ENCODE peak calls at places on chromosomes 13 and 19, in five cellular contexts. V is breast epithelium, Q is heart left ventricle, M is tibial nerve, W is body of pancreas. Z is an unnamed sample. For H3K4me1, the result is how much of the 10 kb centered on the place peaks cover.

GRCh38 chr19:29640231-29640630 is 25.0 kb upstream of the PLEKHF1 start:
- DNase-seq in V (no peak), Q (no peak), M (no peak), W (no peak), Z (no peak)

GRCh38 chr19:1884291-1884718 is 991 bp downstream of the ABHD17A start:
- DNase-seq in V (no peak), Q (no peak), M (no peak), W (no peak), Z (no peak)

GRCh38 chr19:2164020-2164988 is 571 bp downstream of the DOT1L start:
- DNase-seq in V (peak), Q (no peak), M (no peak), W (no peak), Z (no peak)

GRCh38 chr13:108919036-108919907 is 289.9 kb downstream of the MYO16 start:
- DNase-seq in V (no peak), Q (no peak), M (no peak), W (no peak), Z (no peak)

GRCh38 chr19:47637550-47637949 is 28.6 kb downstream of the BICRA start:
- DNase-seq in V (no peak), Q (no peak), M (no peak), W (no peak), Z (no peak)

GRCh38 chr19:16143399-16144215 is at the start of gene HSH2D:
- DNase-seq in V (peak), Q (peak), M (no peak), W (peak), Z (peak)

GRCh38 chr13:21420706-21421105 is 38.4 kb downstream of the ZDHHC20 start:
- DNase-seq in V (no peak), Q (no peak), M (no peak), W (no peak), Z (no peak)

GRCh38 chr19:49968279-49968922 is 7.4 kb upstream of the SIGLEC11 start:
- DNase-seq in V (no peak), Q (no peak), M (no peak), W (no peak), Z (peak)

GRCh38 chr19:7442423-7442822 is 46.4 kb downstream of the PEX11G start:
- DNase-seq in V (no peak), Q (peak), M (no peak), W (no peak), Z (no peak)

GRCh38 chr19:30178721-30179402 is 193.3 kb upstream of the ZNF536 start:
- DNase-seq in V (no peak), Q (no peak), M (no peak), W (no peak), Z (no peak)

GRCh38 chr13:33032037-33032625 is 15.9 kb downstream of the KL start:
- DNase-seq in V (no peak), Q (peak), M (no peak), W (no peak), Z (no peak)

GRCh38 chr19:21482863-21483276 is 22.5 kb upstream of the ZNF429 start:
- DNase-seq in V (peak), Q (peak), M (no peak), W (peak), Z (peak)

GRCh38 chr19:50647879-50648615 is 1.2 kb upstream of the C19orf81 start:
- DNase-seq in V (no peak), Q (no peak), M (no peak), W (no peak), Z (no peak)

GRCh38 chr19:6677924-6678689 is 8.1 kb upstream of the TNFSF14 start:
- DNase-seq in V (no peak), Q (no peak), M (no peak), W (no peak), Z (peak)

GRCh38 chr13:80339841-80340642 is 884 bp downstream of the SPRY2 start:
- DNase-seq in V (peak), Q (peak), M (no peak), W (peak), Z (peak)

GRCh38 chr13:23739597-23739996 is 149.6 kb downstream of the MIPEP start:
- DNase-seq in V (no peak), Q (no peak), M (no peak), W (no peak), Z (no peak)

GRCh38 chr19:11736696-11737095 is 2.0 kb downstream of the ZNF823 start:
- DNase-seq in V (no peak), Q (peak), M (no peak), W (no peak), Z (peak)

GRCh38 chr19:51514866-51515481 is 13.4 kb upstream of the SIGLEC12 start:
- DNase-seq in V (no peak), Q (no peak), M (no peak), W (no peak), Z (no peak)

GRCh38 chr13:34883381-34883780 is 58.7 kb upstream of the NBEA start:
- DNase-seq in V (no peak), Q (no peak), M (no peak), W (no peak), Z (no peak)

GRCh38 chr19:28920269-28921066 is 292.5 kb downstream of the UQCRFS1 start:
- DNase-seq in V (no peak), Q (no peak), M (no peak), W (no peak), Z (no peak)

GRCh38 chr13:99977334-99977911 is 4.2 kb upstream of the ZIC2 start:
- DNase-seq in V (no peak), Q (no peak), M (no peak), W (no peak), Z (no peak)

GRCh38 chr13:86974251-86974994 is 696.7 kb upstream of the SLITRK5 start:
- DNase-seq in V (no peak), Q (no peak), M (no peak), W (no peak), Z (no peak)

GRCh38 chr19:24065865-24066604 is 21.0 kb upstream of the ZNF254 start:
- DNase-seq in V (no peak), Q (no peak), M (no peak), W (no peak), Z (no peak)

GRCh38 chr13:50679321-50679720 is 164.2 kb downstream of the DLEU7 start:
- DNase-seq in V (no peak), Q (no peak), M (no peak), W (no peak), Z (no peak)

GRCh38 chr13:28535734-28536133 is 40.8 kb upstream of the FLT1 start:
- DNase-seq in V (no peak), Q (no peak), M (no peak), W (no peak), Z (no peak)

GRCh38 chr13:46211116-46211515 is 612 bp upstream of the LRRC63 start:
- DNase-seq in V (no peak), Q (no peak), M (no peak), W (no peak), Z (no peak)

GRCh38 chr13:31848621-31849020 is 109.3 kb downstream of the RXFP2 start:
- DNase-seq in V (no peak), Q (no peak), M (no peak), W (no peak), Z (no peak)

GRCh38 chr19:58584498-58585441 is 11.6 kb upstream of the MZF1 start:
- DNase-seq in V (no peak), Q (no peak), M (no peak), W (no peak), Z (no peak)

GRCh38 chr13:26883613-26884257 is 123.1 kb upstream of the GPR12 start:
- DNase-seq in V (no peak), Q (no peak), M (no peak), W (no peak), Z (no peak)

GRCh38 chr19:42051166-42052115 is 18.6 kb downstream of the GRIK5 start:
- DNase-seq in V (no peak), Q (no peak), M (no peak), W (no peak), Z (no peak)

DNA sequence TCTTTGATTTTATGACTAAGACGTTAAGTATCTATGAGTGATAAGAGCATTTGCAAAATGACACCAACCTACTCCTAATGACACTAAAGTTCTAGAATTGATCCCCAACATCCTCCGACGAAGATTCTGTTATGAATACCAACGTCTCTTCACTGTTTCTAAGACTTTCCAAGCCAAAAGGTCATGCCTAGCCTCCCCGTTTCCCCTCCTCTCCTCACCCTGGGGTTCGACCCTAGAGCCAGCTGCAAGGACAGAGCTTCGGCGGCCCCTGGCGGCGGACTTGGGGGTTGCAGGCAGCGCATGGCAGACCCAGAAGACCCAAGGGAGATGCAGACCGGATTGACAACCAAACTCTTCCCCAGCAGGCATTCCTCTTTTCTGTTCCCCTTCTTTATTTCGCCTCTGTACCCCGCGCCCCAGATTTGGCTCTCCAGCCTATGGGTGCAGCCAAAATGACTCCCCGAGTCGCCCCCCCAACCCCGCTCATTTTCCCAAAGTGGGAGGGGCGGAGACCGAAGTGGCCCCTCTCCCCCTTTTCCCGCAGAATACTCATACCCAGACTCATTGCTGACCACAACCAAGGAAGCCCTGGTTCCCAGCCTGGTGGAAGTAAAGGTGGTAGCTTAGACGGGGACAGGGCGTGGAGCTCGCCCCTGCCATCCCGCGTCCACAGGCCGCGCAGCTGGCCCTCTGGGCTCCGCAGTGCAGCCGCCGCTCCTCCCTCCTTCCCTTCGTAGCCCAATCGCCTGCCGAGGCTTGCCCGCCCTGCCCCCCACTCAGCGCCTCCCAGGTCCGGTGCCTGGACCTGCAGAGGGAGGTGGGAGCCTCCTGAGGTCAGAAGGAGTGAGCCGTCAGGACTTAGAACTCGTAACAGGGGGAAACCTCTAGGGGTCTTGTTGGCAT is 4.1 kb upstream of the EML2 start:
- DNase-seq in V (peak), Q (peak), M (peak), W (peak), Z (peak)
- H3K4me1 ChIP-seq in V (under half), Q (under half), M (under half), W (half or more), Z (under half)

GRCh38 chr19:17605761-17606745 is 50.6 kb downstream of the COLGALT1 start:
- DNase-seq in V (peak), Q (peak), M (peak), W (peak), Z (peak)

GRCh38 chr19:17604372-17605025 is 49.0 kb downstream of the COLGALT1 start:
- DNase-seq in V (no peak), Q (no peak), M (no peak), W (no peak), Z (no peak)

GRCh38 chr19:17605117-17605516 is 49.7 kb downstream of the COLGALT1 start:
- DNase-seq in V (no peak), Q (no peak), M (no peak), W (no peak), Z (no peak)

GRCh38 chr19:17607936-17608335 is 52.5 kb downstream of the COLGALT1 start:
- DNase-seq in V (no peak), Q (no peak), M (no peak), W (no peak), Z (no peak)

DNA sequence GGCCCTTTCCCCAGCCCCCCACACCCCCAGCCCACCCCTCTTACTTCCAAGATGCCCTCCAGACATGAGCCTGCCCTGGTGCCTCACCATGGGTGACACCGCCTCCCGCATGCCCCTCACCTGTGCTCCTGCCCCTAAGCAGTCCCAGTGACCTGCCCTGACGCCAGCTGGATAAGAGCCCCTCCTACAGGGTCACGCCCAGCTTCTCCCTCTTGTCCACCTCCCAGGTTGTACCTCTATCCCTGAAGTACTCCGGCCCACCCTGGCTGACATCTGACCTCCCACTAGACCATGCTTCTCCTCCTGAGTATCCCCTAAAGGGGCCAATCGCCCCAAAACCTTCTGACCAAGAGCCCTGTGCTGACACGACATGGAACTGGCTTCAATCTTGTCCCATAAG is 51.3 kb downstream of the COLGALT1 start:
- DNase-seq in V (no peak), Q (no peak), M (no peak), W (no peak), Z (no peak)
- H3K4me3 ChIP-seq in V (peak), Q (no peak), M (no peak), W (no peak), Z (no peak)

GRCh38 chr19:18437481-18438330 is at the start of gene ISYNA1:
- DNase-seq in V (peak), Q (peak), M (no peak), W (peak), Z (peak)
- H3K4me1 ChIP-seq in V (under half), Q (under half), M (under half), W (half or more), Z (under half)

DNA sequence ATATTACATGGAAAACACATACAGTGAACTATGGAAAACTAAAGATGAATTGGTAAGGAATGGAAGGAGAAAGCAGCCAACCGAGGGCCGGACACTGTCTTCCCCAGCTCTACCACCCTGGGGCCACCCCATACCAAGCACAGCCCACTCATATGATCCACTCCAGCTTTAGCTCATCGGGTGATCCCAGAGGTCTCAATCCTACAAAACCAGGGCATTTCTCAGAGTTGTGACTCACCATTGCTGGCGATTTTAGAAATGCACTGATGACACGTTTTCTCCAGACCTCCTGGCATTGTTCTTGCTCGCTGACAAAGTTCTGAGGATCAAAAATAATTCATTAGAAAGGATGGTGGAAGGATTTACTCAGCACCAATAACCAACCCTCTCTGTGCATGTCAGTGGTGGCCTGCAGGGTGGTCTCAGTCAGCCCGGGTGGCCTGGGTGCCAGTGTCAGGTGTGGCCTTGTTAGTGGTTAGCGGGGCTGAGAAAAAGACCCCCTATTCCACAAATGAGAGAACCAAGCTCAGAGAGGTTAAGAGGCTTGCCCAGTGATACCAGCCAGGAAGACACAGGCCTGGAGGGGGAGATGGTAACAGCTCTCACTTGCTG is 6.6 kb downstream of the TMEM272 start:
- DNase-seq in V (no peak), Q (no peak), M (no peak), W (no peak), Z (no peak)
- H3K4me3 ChIP-seq in V (no peak), Q (no peak), M (no peak), W (no peak), Z (no peak)

GRCh38 chr13:75411924-75412537 is 69.9 kb downstream of the TBC1D4 start:
- DNase-seq in V (no peak), Q (no peak), M (no peak), W (no peak), Z (no peak)
- H3K4me1 ChIP-seq in V (under half), Q (under half), M (under half), W (under half), Z (under half)

DNA sequence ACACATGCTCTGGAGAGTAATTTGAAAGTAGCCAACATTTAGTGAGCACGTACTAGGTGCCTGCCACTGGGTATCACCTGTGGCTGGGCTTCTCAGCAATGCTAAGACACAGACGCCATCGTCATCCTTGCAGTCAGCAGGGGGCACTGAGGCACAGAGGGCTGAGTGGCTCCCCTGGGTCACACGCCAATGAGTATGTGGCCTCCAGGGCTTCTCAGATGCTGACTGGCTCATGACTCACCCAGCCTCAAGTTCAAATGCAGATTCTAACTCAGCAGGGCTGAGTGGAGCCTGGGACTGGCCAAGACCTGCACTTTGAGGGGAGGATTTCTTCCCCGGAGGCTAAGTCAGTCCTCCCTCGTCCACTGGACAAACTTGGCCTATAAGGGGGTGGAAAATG is 115.1 kb upstream of the CACNA1A start:
- DNase-seq in V (no peak), Q (no peak), M (no peak), W (no peak), Z (no peak)
- H3K4me3 ChIP-seq in V (no peak), Q (no peak), M (no peak), W (no peak), Z (no peak)

DNA sequence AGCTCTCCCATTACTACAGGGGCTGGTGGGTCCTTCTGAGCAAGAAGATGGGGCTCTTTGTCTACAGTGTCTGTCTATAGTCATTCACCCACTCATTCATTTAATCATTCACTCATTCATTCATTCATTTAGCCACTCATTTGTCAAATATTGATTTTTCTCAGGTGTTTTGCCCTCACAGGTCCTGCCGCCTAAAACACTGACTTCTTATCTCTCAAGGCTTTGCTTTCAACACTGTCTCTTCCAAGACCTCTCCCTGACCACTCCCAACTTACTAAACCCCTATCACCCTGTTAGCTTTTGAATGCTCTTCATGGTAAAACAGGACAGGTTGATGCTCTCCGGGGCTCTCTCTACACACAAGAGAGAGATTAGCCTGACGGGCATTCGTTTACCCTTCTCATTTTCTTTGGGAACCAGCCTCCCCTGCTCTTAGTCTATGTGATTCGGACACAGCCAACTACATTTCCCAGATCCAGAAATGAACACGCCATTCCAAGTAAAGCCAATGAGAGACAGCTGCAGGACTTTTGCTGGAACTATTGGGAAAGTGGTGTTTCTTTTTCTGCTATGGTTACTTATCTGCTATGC is 22.7 kb downstream of the FAM187B start:
- DNase-seq in V (no peak), Q (no peak), M (no peak), W (no peak), Z (no peak)
- H3K4me1 ChIP-seq in V (under half), Q (under half), M (under half), W (under half), Z (under half)

GRCh38 chr13:98570929-98571372 is 6.0 kb downstream of the STK24 start:
- DNase-seq in V (no peak), Q (peak), M (no peak), W (no peak), Z (no peak)
- H3K4me3 ChIP-seq in V (peak), Q (peak), M (peak), W (no peak), Z (no peak)